ENCODE peak calls at places on chromosomes 7 and 10, in seven cellular contexts. G is H4, N is SW480, R is dermis blood vessel endothelial cell, L is HFFc6, Z is osteoblast, D is RCC 7860. I is an unnamed sample.

GRCh38 chr7:33719059-33719581 is 186.2 kb upstream of the BMPER start:
- DNase-seq in G (no peak), N (no peak), R (no peak), L (no peak), Z (peak), D (no peak), I (no peak)

GRCh38 chr10:123443924-123444323 is 222.2 kb upstream of the GPR26 start:
- DNase-seq in G (no peak), N (no peak), R (no peak), L (no peak), Z (no peak), D (no peak), I (no peak)

GRCh38 chr10:102131286-102132170 is 1.3 kb upstream of the PPRC1 start:
- DNase-seq in G (no peak), N (no peak), R (no peak), L (peak), Z (no peak), D (no peak), I (no peak)

GRCh38 chr10:128526793-128527375 is 400.7 kb upstream of the MKI67 start:
- DNase-seq in G (peak), N (no peak), R (no peak), L (no peak), Z (no peak), D (no peak), I (no peak)

GRCh38 chr10:102225646-102226541 is at the start of gene ELOVL3:
- DNase-seq in G (peak), N (peak), R (peak), L (peak), Z (peak), D (peak), I (peak)

GRCh38 chr10:126060232-126060935 is 164.0 kb downstream of the FANK1 start:
- DNase-seq in G (peak), N (no peak), R (peak), L (peak), Z (peak), D (peak), I (no peak)

GRCh38 chr7:270351-270983 is 19.5 kb upstream of the FOXL3 start:
- DNase-seq in G (no peak), N (no peak), R (no peak), L (no peak), Z (peak), D (no peak), I (no peak)

GRCh38 chr7:13725591-13725990 is 263.9 kb downstream of the ETV1 start:
- DNase-seq in G (no peak), N (no peak), R (no peak), L (no peak), Z (no peak), D (no peak), I (no peak)

GRCh38 chr7:24936121-24936824 is 43.7 kb downstream of the OSBPL3 start:
- DNase-seq in G (no peak), N (no peak), R (no peak), L (peak), Z (no peak), D (no peak), I (no peak)

GRCh38 chr10:86963341-86963919 is 4.9 kb upstream of the ADIRF start:
- DNase-seq in G (no peak), N (no peak), R (no peak), L (no peak), Z (peak), D (no peak), I (no peak)

GRCh38 chr7:135170223-135170997 is at the start of gene CYREN:
- DNase-seq in G (peak), N (peak), R (peak), L (peak), Z (peak), D (peak), I (peak)

GRCh38 chr7:81514546-81514945 is 255.3 kb downstream of the HGF start:
- DNase-seq in G (no peak), N (no peak), R (no peak), L (no peak), Z (no peak), D (no peak), I (no peak)

GRCh38 chr10:111556666-111557065 is 479.8 kb downstream of the ADRA2A start:
- DNase-seq in G (no peak), N (no peak), R (no peak), L (no peak), Z (no peak), D (no peak), I (no peak)

GRCh38 chr7:55524558-55525310 is 47.6 kb downstream of the VOPP1 start:
- DNase-seq in G (no peak), N (no peak), R (no peak), L (no peak), Z (no peak), D (no peak), I (no peak)

I was measured in CD4-positive, alpha-beta memory T cell.